ENCODE peak calls at places on chromosomes 2 and 18, in four cellular contexts. B is IMR-90, X is GM12878, W is K562. V is an unnamed sample.
A peak's percentile ranks its signal among the peaks of the same experiment; 100 is the strongest.

GRCh38 chr2:16142383-16143361 is 202.3 kb downstream of the MYCN start:
- DNase-seq in B (no peak), X (no peak), W (no peak), V (no peak)

GRCh38 chr2:69454976-69455375 is 17.7 kb upstream of the NFU1 start:
- DNase-seq in B (no peak), X (no peak), W (no peak), V (no peak)

GRCh38 chr2:65024149-65024829 is 31.9 kb upstream of the CEP68 start:
- DNase-seq in B (peak; percentile 85), X (no peak), W (peak; percentile 29), V (no peak)

GRCh38 chr2:241768251-241768711 is 8.3 kb upstream of the GAL3ST2 start:
- DNase-seq in B (no peak), X (no peak), W (no peak), V (no peak)

GRCh38 chr2:241072553-241073165 is 29.4 kb downstream of the MTERF4 start:
- DNase-seq in B (no peak), X (no peak), W (no peak), V (no peak)

GRCh38 chr2:129741165-129741564 is 238.3 kb upstream of the RAB6C start:
- DNase-seq in B (no peak), X (no peak), W (no peak), V (no peak)

GRCh38 chr2:126657636-126658315 is 1.8 kb downstream of the GYPC start:
- DNase-seq in B (peak; percentile 99), X (peak; percentile 61), W (peak; percentile 92), V (peak; percentile 73)

GRCh38 chr18:28041366-28041765 is 135.6 kb downstream of the CDH2 start:
- DNase-seq in B (peak; percentile 53), X (no peak), W (no peak), V (no peak)

GRCh38 chr2:203869610-203870042 is 2.1 kb downstream of the CTLA4 start:
- DNase-seq in B (no peak), X (no peak), W (no peak), V (no peak)

GRCh38 chr2:191569025-191569424 is 108.9 kb upstream of the NABP1 start:
- DNase-seq in B (no peak), X (no peak), W (no peak), V (no peak)

GRCh38 chr18:55477537-55478300 is 110.3 kb downstream of the TCF4 start:
- DNase-seq in B (peak; percentile 52), X (peak; percentile 4), W (peak; percentile 37), V (peak; percentile 81)

GRCh38 chr2:105449083-105449482 is 50.2 kb upstream of the FHL2 start:
- DNase-seq in B (no peak), X (no peak), W (peak; percentile 41), V (no peak)

GRCh38 chr18:51030537-51031258 is 685 bp downstream of the SMAD4 start:
- DNase-seq in B (peak; percentile 26), X (no peak), W (peak; percentile 66), V (peak; percentile 50)
- TF ChIP-seq FOS in B (no peak), X (no peak), W (no peak), V (no peak)

GRCh38 chr2:85390941-85391669 is 19.1 kb downstream of the CAPG start:
- DNase-seq in B (peak; percentile 23), X (no peak), W (peak; percentile 80), V (peak; percentile 38)
- TF ChIP-seq FOS in B (no peak), X (no peak), W (no peak), V (no peak)

GRCh38 chr18:47696870-47697269 is 233.6 kb downstream of the SMAD2 start:
- DNase-seq in B (no peak), X (no peak), W (no peak), V (no peak)

GRCh38 chr18:47701133-47701532 is 229.3 kb downstream of the SMAD2 start:
- DNase-seq in B (no peak), X (no peak), W (no peak), V (no peak)
- TF ChIP-seq FOS in B (no peak), X (no peak), W (no peak), V (no peak)

GRCh38 chr18:24837065-24837464 is 376.6 kb downstream of the HRH4 start:
- DNase-seq in B (peak; percentile 98), X (no peak), W (no peak), V (no peak)

GRCh38 chr18:24843123-24843522 is 382.7 kb downstream of the HRH4 start:
- DNase-seq in B (no peak), X (no peak), W (no peak), V (no peak)

GRCh38 chr18:24839991-24840390 is 379.6 kb downstream of the HRH4 start:
- DNase-seq in B (peak; percentile 45), X (no peak), W (no peak), V (no peak)

GRCh38 chr18:24840640-24841039 is 380.2 kb downstream of the HRH4 start:
- DNase-seq in B (no peak), X (no peak), W (no peak), V (no peak)

GRCh38 chr18:24841536-24841935 is 381.1 kb downstream of the HRH4 start:
- DNase-seq in B (peak; percentile 32), X (no peak), W (no peak), V (no peak)
- TF ChIP-seq FOS in B (no peak), X (no peak), W (no peak), V (no peak)

V was measured in endothelial cell of umbilical vein.